ENCODE peak calls at places on chromosome 14, in eight cellular contexts. One of them, this sample, is unnamed.

GRCh38 chr14:43729149-43729548 is 777.9 kb downstream of the FSCB start:
- DNase-seq in astrocyte: no peak
- DNase-seq in cardiac muscle cell: no peak
- DNase-seq in colonic mucosa: no peak
- DNase-seq in SK-N-SH: no peak
- DNase-seq in IMR-90: no peak
- DNase-seq in gastrocnemius medialis: no peak
- DNase-seq in sigmoid colon: no peak
- DNase-seq in this sample: no peak

GRCh38 chr14:64879635-64880381 is at the start of gene SPTB:
- DNase-seq in astrocyte: no peak
- DNase-seq in cardiac muscle cell: peak
- DNase-seq in colonic mucosa: peak
- DNase-seq in SK-N-SH: peak
- DNase-seq in IMR-90: no peak
- DNase-seq in gastrocnemius medialis: peak
- DNase-seq in sigmoid colon: no peak
- DNase-seq in this sample: no peak

GRCh38 chr14:70718383-70719123 is 76.8 kb downstream of the TTC9 start:
- DNase-seq in astrocyte: no peak
- DNase-seq in cardiac muscle cell: no peak
- DNase-seq in colonic mucosa: no peak
- DNase-seq in SK-N-SH: no peak
- DNase-seq in IMR-90: no peak
- DNase-seq in gastrocnemius medialis: no peak
- DNase-seq in sigmoid colon: no peak
- DNase-seq in this sample: no peak

GRCh38 chr14:91401751-91402150 is 15.9 kb downstream of the CCDC88C start:
- DNase-seq in astrocyte: no peak
- DNase-seq in cardiac muscle cell: no peak
- DNase-seq in colonic mucosa: no peak
- DNase-seq in SK-N-SH: no peak
- DNase-seq in IMR-90: no peak
- DNase-seq in gastrocnemius medialis: no peak
- DNase-seq in sigmoid colon: no peak
- DNase-seq in this sample: no peak

GRCh38 chr14:81423504-81423903 is 23.4 kb upstream of the STON2 start:
- DNase-seq in astrocyte: no peak
- DNase-seq in cardiac muscle cell: no peak
- DNase-seq in colonic mucosa: no peak
- DNase-seq in SK-N-SH: peak
- DNase-seq in IMR-90: no peak
- DNase-seq in gastrocnemius medialis: peak
- DNase-seq in sigmoid colon: no peak
- DNase-seq in this sample: no peak

GRCh38 chr14:88327497-88327896 is 4.4 kb upstream of the KCNK10 start:
- DNase-seq in astrocyte: no peak
- DNase-seq in cardiac muscle cell: no peak
- DNase-seq in colonic mucosa: no peak
- DNase-seq in SK-N-SH: no peak
- DNase-seq in IMR-90: no peak
- DNase-seq in gastrocnemius medialis: no peak
- DNase-seq in sigmoid colon: no peak
- DNase-seq in this sample: no peak

GRCh38 chr14:60151715-60152114 is 13.5 kb downstream of the DHRS7 start:
- DNase-seq in astrocyte: peak
- DNase-seq in cardiac muscle cell: no peak
- DNase-seq in colonic mucosa: peak
- DNase-seq in SK-N-SH: peak
- DNase-seq in IMR-90: peak
- DNase-seq in gastrocnemius medialis: peak
- DNase-seq in sigmoid colon: peak
- DNase-seq in this sample: peak

GRCh38 chr14:23185046-23185445 is 1.6 kb upstream of the SLC7A8 start:
- DNase-seq in astrocyte: no peak
- DNase-seq in cardiac muscle cell: no peak
- DNase-seq in colonic mucosa: no peak
- DNase-seq in SK-N-SH: no peak
- DNase-seq in IMR-90: peak
- DNase-seq in gastrocnemius medialis: no peak
- DNase-seq in sigmoid colon: no peak
- DNase-seq in this sample: no peak

GRCh38 chr14:80087411-80087810 is 123.9 kb downstream of the DIO2 start:
- DNase-seq in astrocyte: no peak
- DNase-seq in cardiac muscle cell: no peak
- DNase-seq in colonic mucosa: no peak
- DNase-seq in SK-N-SH: no peak
- DNase-seq in IMR-90: no peak
- DNase-seq in gastrocnemius medialis: no peak
- DNase-seq in sigmoid colon: no peak
- DNase-seq in this sample: no peak

GRCh38 chr14:76169776-76170175 is 18.1 kb downstream of the GPATCH2L start:
- DNase-seq in astrocyte: no peak
- DNase-seq in cardiac muscle cell: no peak
- DNase-seq in colonic mucosa: no peak
- DNase-seq in SK-N-SH: no peak
- DNase-seq in IMR-90: no peak
- DNase-seq in gastrocnemius medialis: no peak
- DNase-seq in sigmoid colon: no peak
- DNase-seq in this sample: no peak

GRCh38 chr14:81681466-81681865 is 147.8 kb upstream of the SEL1L start:
- DNase-seq in astrocyte: no peak
- DNase-seq in cardiac muscle cell: no peak
- DNase-seq in colonic mucosa: no peak
- DNase-seq in SK-N-SH: no peak
- DNase-seq in IMR-90: no peak
- DNase-seq in gastrocnemius medialis: no peak
- DNase-seq in sigmoid colon: no peak
- DNase-seq in this sample: no peak

GRCh38 chr14:34452258-34452822 is 9.7 kb downstream of the SPTSSA start:
- DNase-seq in astrocyte: no peak
- DNase-seq in cardiac muscle cell: no peak
- DNase-seq in colonic mucosa: no peak
- DNase-seq in SK-N-SH: no peak
- DNase-seq in IMR-90: no peak
- DNase-seq in gastrocnemius medialis: no peak
- DNase-seq in sigmoid colon: no peak
- DNase-seq in this sample: no peak

GRCh38 chr14:67411820-67412421 is at the start of gene PLEK2:
- DNase-seq in astrocyte: no peak
- DNase-seq in cardiac muscle cell: no peak
- DNase-seq in colonic mucosa: peak
- DNase-seq in SK-N-SH: peak
- DNase-seq in IMR-90: no peak
- DNase-seq in gastrocnemius medialis: no peak
- DNase-seq in sigmoid colon: peak
- DNase-seq in this sample: no peak

DNA sequence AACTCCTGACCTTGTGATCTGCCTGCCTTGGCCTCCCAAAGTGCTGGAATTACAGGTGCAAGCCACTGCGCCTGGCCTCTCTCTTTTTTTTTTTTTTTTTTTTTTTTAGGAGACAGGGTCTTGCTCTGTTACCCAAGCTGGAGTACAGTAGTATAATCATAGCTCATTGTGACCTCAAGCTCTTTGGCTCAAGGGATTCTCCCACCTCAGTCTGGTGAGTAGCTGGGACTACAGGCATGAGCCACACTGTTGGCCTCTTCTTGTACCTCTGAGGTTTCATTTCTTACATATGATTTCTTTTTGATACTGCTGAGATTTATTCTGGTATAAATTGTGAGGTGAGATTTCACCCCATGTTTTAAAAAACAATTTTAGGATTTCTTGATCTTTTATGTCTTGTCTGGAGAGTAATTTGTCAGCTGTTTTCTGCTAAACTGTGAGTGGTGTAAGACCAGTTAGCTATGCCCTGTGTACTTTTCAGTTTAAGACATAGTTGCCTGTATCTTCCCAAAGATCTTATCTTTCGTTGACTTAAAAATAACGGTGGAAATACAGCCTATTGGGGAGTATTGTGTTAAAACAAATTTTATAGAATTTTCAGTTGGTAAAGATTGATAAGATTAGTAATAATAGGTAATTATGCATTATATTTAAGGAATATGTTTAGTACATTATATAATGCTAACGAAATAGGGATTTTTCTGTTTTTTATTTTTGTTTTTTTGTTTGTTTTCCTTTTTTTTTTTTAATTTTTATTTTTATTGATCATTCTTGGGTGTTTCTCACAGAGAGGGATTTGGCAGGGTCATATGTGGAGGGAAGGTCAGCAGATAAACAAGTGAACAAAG is 31.7 kb downstream of the WDR20 start:
- DNase-seq in astrocyte: no peak
- DNase-seq in cardiac muscle cell: no peak
- DNase-seq in colonic mucosa: no peak
- DNase-seq in SK-N-SH: no peak
- DNase-seq in IMR-90: peak
- DNase-seq in gastrocnemius medialis: no peak
- DNase-seq in sigmoid colon: no peak
- DNase-seq in this sample: no peak
- H3K27ac ChIP-seq in astrocyte: no peak
- H3K27ac ChIP-seq in cardiac muscle cell: peak
- H3K27ac ChIP-seq in colonic mucosa: no peak
- H3K27ac ChIP-seq in SK-N-SH: peak
- H3K27ac ChIP-seq in IMR-90: no peak
- H3K27ac ChIP-seq in gastrocnemius medialis: no peak
- H3K27ac ChIP-seq in sigmoid colon: no peak
- H3K27ac ChIP-seq in this sample: no peak

GRCh38 chr14:28757790-28758189 is 8.8 kb upstream of the FOXG1 start:
- DNase-seq in astrocyte: no peak
- DNase-seq in cardiac muscle cell: no peak
- DNase-seq in colonic mucosa: no peak
- DNase-seq in SK-N-SH: no peak
- DNase-seq in IMR-90: no peak
- DNase-seq in gastrocnemius medialis: no peak
- DNase-seq in sigmoid colon: no peak
- DNase-seq in this sample: no peak

GRCh38 chr14:28758253-28758915 is 8.2 kb upstream of the FOXG1 start:
- DNase-seq in astrocyte: no peak
- DNase-seq in cardiac muscle cell: no peak
- DNase-seq in colonic mucosa: no peak
- DNase-seq in SK-N-SH: no peak
- DNase-seq in IMR-90: no peak
- DNase-seq in gastrocnemius medialis: no peak
- DNase-seq in sigmoid colon: no peak
- DNase-seq in this sample: no peak

GRCh38 chr14:28755930-28756895 is 10.4 kb upstream of the FOXG1 start:
- DNase-seq in astrocyte: no peak
- DNase-seq in cardiac muscle cell: no peak
- DNase-seq in colonic mucosa: no peak
- DNase-seq in SK-N-SH: no peak
- DNase-seq in IMR-90: no peak
- DNase-seq in gastrocnemius medialis: no peak
- DNase-seq in sigmoid colon: no peak
- DNase-seq in this sample: no peak

GRCh38 chr14:28755198-28755794 is 11.3 kb upstream of the FOXG1 start:
- DNase-seq in astrocyte: no peak
- DNase-seq in cardiac muscle cell: no peak
- DNase-seq in colonic mucosa: no peak
- DNase-seq in SK-N-SH: no peak
- DNase-seq in IMR-90: no peak
- DNase-seq in gastrocnemius medialis: no peak
- DNase-seq in sigmoid colon: no peak
- DNase-seq in this sample: no peak

GRCh38 chr14:28756896-28757570 is 9.6 kb upstream of the FOXG1 start:
- DNase-seq in astrocyte: peak
- DNase-seq in cardiac muscle cell: peak
- DNase-seq in colonic mucosa: no peak
- DNase-seq in SK-N-SH: peak
- DNase-seq in IMR-90: peak
- DNase-seq in gastrocnemius medialis: no peak
- DNase-seq in sigmoid colon: no peak
- DNase-seq in this sample: no peak
- H3K4me3 ChIP-seq in astrocyte: no peak
- H3K4me3 ChIP-seq in cardiac muscle cell: peak
- H3K4me3 ChIP-seq in colonic mucosa: no peak
- H3K4me3 ChIP-seq in SK-N-SH: no peak
- H3K4me3 ChIP-seq in IMR-90: peak
- H3K4me3 ChIP-seq in gastrocnemius medialis: no peak
- H3K4me3 ChIP-seq in sigmoid colon: no peak
- H3K4me3 ChIP-seq in this sample: no peak

DNA sequence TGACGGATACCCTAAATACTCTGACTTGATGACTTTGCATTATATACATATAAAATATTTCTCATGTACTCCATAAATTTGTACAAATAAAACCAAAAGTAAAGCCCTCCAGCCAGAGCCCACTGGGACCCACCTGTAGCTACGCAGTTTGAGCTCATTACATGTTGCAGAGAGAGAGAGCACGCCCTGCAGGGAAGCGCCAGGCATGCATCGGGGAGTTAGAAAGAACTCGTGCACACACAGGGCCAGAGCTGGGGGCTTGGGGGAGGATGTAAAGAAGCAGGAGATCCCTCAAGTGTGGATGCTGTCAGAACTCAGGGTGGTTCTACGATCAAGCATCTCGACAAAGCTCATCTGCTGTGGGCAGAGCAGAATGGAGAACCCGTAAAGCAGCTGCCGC is 178.5 kb upstream of the RTL1 start:
- DNase-seq in astrocyte: no peak
- DNase-seq in cardiac muscle cell: no peak
- DNase-seq in colonic mucosa: peak
- DNase-seq in SK-N-SH: no peak
- DNase-seq in IMR-90: no peak
- DNase-seq in gastrocnemius medialis: no peak
- DNase-seq in sigmoid colon: no peak
- DNase-seq in this sample: no peak
- TF ChIP-seq CTCF in astrocyte: no peak
- TF ChIP-seq CTCF in cardiac muscle cell: no peak
- TF ChIP-seq CTCF in colonic mucosa: no peak
- TF ChIP-seq CTCF in SK-N-SH: no peak
- TF ChIP-seq CTCF in IMR-90: no peak
- TF ChIP-seq CTCF in gastrocnemius medialis: no peak
- TF ChIP-seq CTCF in sigmoid colon: no peak
- TF ChIP-seq CTCF in this sample: no peak

GRCh38 chr14:50013934-50014333 is 102.4 kb downstream of the VCPKMT start:
- DNase-seq in astrocyte: no peak
- DNase-seq in cardiac muscle cell: no peak
- DNase-seq in colonic mucosa: no peak
- DNase-seq in SK-N-SH: no peak
- DNase-seq in IMR-90: no peak
- DNase-seq in gastrocnemius medialis: no peak
- DNase-seq in sigmoid colon: no peak
- DNase-seq in this sample: no peak

GRCh38 chr14:50015708-50016107 is 100.7 kb downstream of the VCPKMT start:
- DNase-seq in astrocyte: no peak
- DNase-seq in cardiac muscle cell: no peak
- DNase-seq in colonic mucosa: no peak
- DNase-seq in SK-N-SH: no peak
- DNase-seq in IMR-90: no peak
- DNase-seq in gastrocnemius medialis: no peak
- DNase-seq in sigmoid colon: no peak
- DNase-seq in this sample: no peak

GRCh38 chr14:50013198-50013918 is 103.0 kb downstream of the VCPKMT start:
- DNase-seq in astrocyte: peak
- DNase-seq in cardiac muscle cell: no peak
- DNase-seq in colonic mucosa: peak
- DNase-seq in SK-N-SH: no peak
- DNase-seq in IMR-90: no peak
- DNase-seq in gastrocnemius medialis: no peak
- DNase-seq in sigmoid colon: no peak
- DNase-seq in this sample: no peak

GRCh38 chr14:50012644-50013043 is 103.7 kb downstream of the VCPKMT start:
- DNase-seq in astrocyte: no peak
- DNase-seq in cardiac muscle cell: no peak
- DNase-seq in colonic mucosa: no peak
- DNase-seq in SK-N-SH: no peak
- DNase-seq in IMR-90: peak
- DNase-seq in gastrocnemius medialis: no peak
- DNase-seq in sigmoid colon: no peak
- DNase-seq in this sample: no peak

GRCh38 chr14:50014809-50015208 is 101.6 kb downstream of the VCPKMT start:
- DNase-seq in astrocyte: no peak
- DNase-seq in cardiac muscle cell: no peak
- DNase-seq in colonic mucosa: no peak
- DNase-seq in SK-N-SH: no peak
- DNase-seq in IMR-90: no peak
- DNase-seq in gastrocnemius medialis: no peak
- DNase-seq in sigmoid colon: no peak
- DNase-seq in this sample: no peak
- H3K27ac ChIP-seq in astrocyte: no peak
- H3K27ac ChIP-seq in cardiac muscle cell: no peak
- H3K27ac ChIP-seq in colonic mucosa: no peak
- H3K27ac ChIP-seq in SK-N-SH: no peak
- H3K27ac ChIP-seq in IMR-90: no peak
- H3K27ac ChIP-seq in gastrocnemius medialis: no peak
- H3K27ac ChIP-seq in sigmoid colon: no peak
- H3K27ac ChIP-seq in this sample: no peak